ENCODE peak calls at places on chromosomes 5 and 9, in five cellular contexts. One of them, this sample, is unnamed.

GRCh38 chr9:72315089-72315509 is 49.9 kb downstream of the ZFAND5 start:
- DNase-seq in ovary: peak; percentile 82
- DNase-seq in AG04450: no peak
- DNase-seq in retinal pigment epithelial cell: peak; percentile 77
- DNase-seq in H1: no peak
- DNase-seq in this sample: no peak

GRCh38 chr9:125525846-125526619 is 181.0 kb downstream of the MAPKAP1 start:
- DNase-seq in retinal pigment epithelial cell: no peak
- DNase-seq in ovary: no peak
- DNase-seq in AG04450: peak; percentile 76
- DNase-seq in H1: no peak
- DNase-seq in this sample: no peak

GRCh38 chr9:130774183-130774582 is 60.9 kb upstream of the ABL1 start:
- DNase-seq in retinal pigment epithelial cell: no peak
- DNase-seq in ovary: no peak
- DNase-seq in AG04450: no peak
- DNase-seq in H1: no peak
- DNase-seq in this sample: no peak

GRCh38 chr9:23382418-23382817 is 443.6 kb downstream of the ELAVL2 start:
- DNase-seq in retinal pigment epithelial cell: no peak
- DNase-seq in H1: no peak
- DNase-seq in ovary: no peak
- DNase-seq in AG04450: no peak
- DNase-seq in this sample: no peak

GRCh38 chr9:82991684-82992083 is 71.3 kb downstream of the RASEF start:
- DNase-seq in ovary: no peak
- DNase-seq in H1: no peak
- DNase-seq in AG04450: no peak
- DNase-seq in retinal pigment epithelial cell: no peak
- DNase-seq in this sample: no peak

GRCh38 chr9:136595245-136596218 is 49.7 kb upstream of the NOTCH1 start:
- DNase-seq in ovary: no peak
- DNase-seq in H1: no peak
- DNase-seq in retinal pigment epithelial cell: no peak
- DNase-seq in AG04450: no peak
- DNase-seq in this sample: no peak

GRCh38 chr5:145697251-145698016 is 137.7 kb downstream of the PRELID2 start:
- DNase-seq in retinal pigment epithelial cell: no peak
- DNase-seq in AG04450: peak; percentile 1
- DNase-seq in H1: no peak
- DNase-seq in ovary: no peak
- DNase-seq in this sample: peak; percentile 29

GRCh38 chr5:146188358-146188757 is 5.9 kb upstream of the LARS1 start:
- DNase-seq in AG04450: peak; percentile 21
- DNase-seq in retinal pigment epithelial cell: no peak
- DNase-seq in ovary: no peak
- DNase-seq in H1: no peak
- DNase-seq in this sample: no peak

GRCh38 chr5:36502608-36503007 is 103.8 kb upstream of the SLC1A3 start:
- DNase-seq in AG04450: peak; percentile 90
- DNase-seq in H1: no peak
- DNase-seq in ovary: no peak
- DNase-seq in retinal pigment epithelial cell: peak; percentile 78
- DNase-seq in this sample: no peak

GRCh38 chr9:13049223-13049622 is 230.3 kb downstream of the MPDZ start:
- DNase-seq in H1: no peak
- DNase-seq in ovary: no peak
- DNase-seq in AG04450: no peak
- DNase-seq in retinal pigment epithelial cell: no peak
- DNase-seq in this sample: no peak

GRCh38 chr9:132571806-132572600 is 10.4 kb upstream of the BARHL1 start:
- DNase-seq in ovary: no peak
- DNase-seq in AG04450: no peak
- DNase-seq in H1: no peak
- DNase-seq in retinal pigment epithelial cell: no peak
- DNase-seq in this sample: no peak

GRCh38 chr5:125485003-125485641 is 738.7 kb upstream of the ZNF608 start:
- DNase-seq in ovary: no peak
- DNase-seq in AG04450: peak; percentile 94
- DNase-seq in H1: no peak
- DNase-seq in retinal pigment epithelial cell: peak; percentile 93
- DNase-seq in this sample: no peak

GRCh38 chr5:55694152-55694830 is 17.8 kb downstream of the SLC38A9 start:
- DNase-seq in AG04450: no peak
- DNase-seq in H1: no peak
- DNase-seq in retinal pigment epithelial cell: no peak
- DNase-seq in ovary: no peak
- DNase-seq in this sample: no peak

GRCh38 chr5:176837707-176838115 is 27.4 kb downstream of the UNC5A start:
- DNase-seq in AG04450: peak; percentile 53
- DNase-seq in H1: peak; percentile 95
- DNase-seq in retinal pigment epithelial cell: peak; percentile 54
- DNase-seq in ovary: peak; percentile 93
- DNase-seq in this sample: peak; percentile 98

GRCh38 chr9:129822825-129823162 is 1.1 kb downstream of the TOR1A start:
- DNase-seq in AG04450: no peak
- DNase-seq in ovary: no peak
- DNase-seq in H1: no peak
- DNase-seq in retinal pigment epithelial cell: no peak
- DNase-seq in this sample: no peak

GRCh38 chr5:74643160-74643562 is 2.6 kb upstream of the ENC1 start:
- DNase-seq in AG04450: peak; percentile 61
- DNase-seq in retinal pigment epithelial cell: peak; percentile 92
- DNase-seq in ovary: no peak
- DNase-seq in H1: no peak
- DNase-seq in this sample: no peak

GRCh38 chr5:122471031-122471751 is 159.2 kb downstream of the SNCAIP start:
- DNase-seq in retinal pigment epithelial cell: no peak
- DNase-seq in AG04450: no peak
- DNase-seq in ovary: no peak
- DNase-seq in H1: no peak
- DNase-seq in this sample: no peak

GRCh38 chr5:2736872-2737271 is 14.6 kb downstream of the IRX2 start:
- DNase-seq in AG04450: no peak
- DNase-seq in H1: peak; percentile 17
- DNase-seq in retinal pigment epithelial cell: no peak
- DNase-seq in ovary: no peak
- DNase-seq in this sample: no peak

GRCh38 chr5:171589461-171589860 is 170.0 kb downstream of the FGF18 start:
- DNase-seq in retinal pigment epithelial cell: no peak
- DNase-seq in ovary: no peak
- DNase-seq in AG04450: no peak
- DNase-seq in H1: peak; percentile 35
- DNase-seq in this sample: no peak

GRCh38 chr9:121744002-121744686 is 92.7 kb downstream of the DAB2IP start:
- DNase-seq in ovary: peak; percentile 67
- DNase-seq in retinal pigment epithelial cell: no peak
- DNase-seq in AG04450: no peak
- DNase-seq in H1: no peak
- DNase-seq in this sample: no peak

GRCh38 chr9:91771027-91771426 is 179.0 kb downstream of the ROR2 start:
- DNase-seq in ovary: peak; percentile 80
- DNase-seq in AG04450: peak; percentile 92
- DNase-seq in H1: no peak
- DNase-seq in retinal pigment epithelial cell: peak; percentile 46
- DNase-seq in this sample: no peak
- TF ChIP-seq CTCF in ovary: peak; percentile 41
- TF ChIP-seq CTCF in AG04450: peak; percentile 75
- TF ChIP-seq CTCF in H1: peak; percentile 53
- TF ChIP-seq CTCF in retinal pigment epithelial cell: peak; percentile 60
- TF ChIP-seq CTCF in this sample: peak; percentile 10

GRCh38 chr9:109401169-109401989 is 80.5 kb upstream of the EPB41L4B start:
- DNase-seq in retinal pigment epithelial cell: peak; percentile 18
- DNase-seq in ovary: peak; percentile 43
- DNase-seq in AG04450: no peak
- DNase-seq in H1: peak; percentile 87
- DNase-seq in this sample: peak; percentile 74
- TF ChIP-seq CTCF in retinal pigment epithelial cell: peak; percentile 82
- TF ChIP-seq CTCF in ovary: peak; percentile 33
- TF ChIP-seq CTCF in AG04450: peak; percentile 64
- TF ChIP-seq CTCF in H1: peak; percentile 90
- TF ChIP-seq CTCF in this sample: peak; percentile 93

GRCh38 chr9:86288501-86288900 is 6.2 kb upstream of the ISCA1 start:
- DNase-seq in retinal pigment epithelial cell: no peak
- DNase-seq in H1: no peak
- DNase-seq in ovary: no peak
- DNase-seq in AG04450: no peak
- DNase-seq in this sample: no peak

GRCh38 chr9:86282979-86283535 is 719 bp upstream of the ISCA1 start:
- DNase-seq in retinal pigment epithelial cell: peak; percentile 83
- DNase-seq in ovary: no peak
- DNase-seq in H1: no peak
- DNase-seq in AG04450: peak; percentile 52
- DNase-seq in this sample: no peak

GRCh38 chr9:86286278-86286677 is 3.9 kb upstream of the ISCA1 start:
- DNase-seq in H1: no peak
- DNase-seq in AG04450: no peak
- DNase-seq in ovary: no peak
- DNase-seq in retinal pigment epithelial cell: no peak
- DNase-seq in this sample: no peak

GRCh38 chr9:86285247-86285646 is 2.9 kb upstream of the ISCA1 start:
- DNase-seq in AG04450: no peak
- DNase-seq in H1: no peak
- DNase-seq in retinal pigment epithelial cell: no peak
- DNase-seq in ovary: no peak
- DNase-seq in this sample: no peak

GRCh38 chr9:86287013-86287412 is 4.7 kb upstream of the ISCA1 start:
- DNase-seq in retinal pigment epithelial cell: no peak
- DNase-seq in ovary: no peak
- DNase-seq in H1: no peak
- DNase-seq in AG04450: no peak
- DNase-seq in this sample: peak; percentile 47
- TF ChIP-seq CTCF in retinal pigment epithelial cell: peak; percentile 57
- TF ChIP-seq CTCF in ovary: no peak
- TF ChIP-seq CTCF in H1: peak; percentile 38
- TF ChIP-seq CTCF in AG04450: peak; percentile 50
- TF ChIP-seq CTCF in this sample: peak; percentile 31

GRCh38 chr5:113337515-113338140 is 97.2 kb downstream of the TSSK1B start:
- DNase-seq in retinal pigment epithelial cell: no peak
- DNase-seq in AG04450: no peak
- DNase-seq in ovary: no peak
- DNase-seq in H1: no peak
- DNase-seq in this sample: no peak

GRCh38 chr5:113336975-113337374 is 97.8 kb downstream of the TSSK1B start:
- DNase-seq in retinal pigment epithelial cell: peak; percentile 15
- DNase-seq in H1: peak; percentile 55
- DNase-seq in ovary: no peak
- DNase-seq in AG04450: no peak
- DNase-seq in this sample: peak; percentile 30

GRCh38 chr5:113338628-113339027 is 96.2 kb downstream of the TSSK1B start:
- DNase-seq in H1: no peak
- DNase-seq in AG04450: no peak
- DNase-seq in retinal pigment epithelial cell: no peak
- DNase-seq in ovary: no peak
- DNase-seq in this sample: no peak

GRCh38 chr5:113343343-113343742 is 91.4 kb downstream of the TSSK1B start:
- DNase-seq in ovary: no peak
- DNase-seq in AG04450: no peak
- DNase-seq in H1: no peak
- DNase-seq in retinal pigment epithelial cell: no peak
- DNase-seq in this sample: no peak

DNA sequence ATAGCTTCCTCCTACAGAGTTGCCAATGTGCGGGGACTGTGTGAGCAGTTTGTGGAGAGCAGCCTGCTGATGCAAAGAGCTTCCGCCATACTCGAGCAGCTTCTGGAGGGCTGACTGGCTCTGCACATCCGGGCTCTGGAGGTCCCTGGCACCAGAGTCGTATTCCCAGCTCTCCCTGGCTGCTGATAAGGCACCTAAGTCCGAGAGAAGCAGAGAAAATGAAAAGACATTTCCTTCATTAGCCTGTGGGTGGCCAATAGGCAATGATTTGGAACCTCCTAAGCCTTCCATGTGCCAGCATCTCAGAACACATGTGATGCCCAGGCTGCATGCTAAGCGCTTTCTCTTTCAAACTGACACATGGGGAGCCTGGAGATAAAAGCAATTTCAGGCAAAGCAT is 94.3 kb downstream of the TSSK1B start:
- DNase-seq in AG04450: no peak
- DNase-seq in ovary: no peak
- DNase-seq in retinal pigment epithelial cell: no peak
- DNase-seq in H1: no peak
- DNase-seq in this sample: no peak
- TF ChIP-seq CTCF in AG04450: no peak
- TF ChIP-seq CTCF in ovary: no peak
- TF ChIP-seq CTCF in retinal pigment epithelial cell: no peak
- TF ChIP-seq CTCF in H1: no peak
- TF ChIP-seq CTCF in this sample: no peak

GRCh38 chr9:117411547-117411946 is 3.3 kb downstream of the ASTN2 start:
- DNase-seq in H1: peak; percentile 86
- DNase-seq in ovary: no peak
- DNase-seq in AG04450: no peak
- DNase-seq in retinal pigment epithelial cell: no peak
- DNase-seq in this sample: peak; percentile 79
- TF ChIP-seq CTCF in H1: peak; percentile 97
- TF ChIP-seq CTCF in ovary: no peak
- TF ChIP-seq CTCF in AG04450: peak; percentile 48
- TF ChIP-seq CTCF in retinal pigment epithelial cell: peak; percentile 72
- TF ChIP-seq CTCF in this sample: peak; percentile 83

GRCh38 chr5:132749506-132749905 is 2.3 kb downstream of the CCNI2 start:
- DNase-seq in H1: peak; percentile 26
- DNase-seq in ovary: no peak
- DNase-seq in retinal pigment epithelial cell: no peak
- DNase-seq in AG04450: no peak
- DNase-seq in this sample: no peak

GRCh38 chr5:132748522-132749000 is 1.3 kb downstream of the CCNI2 start:
- DNase-seq in H1: no peak
- DNase-seq in AG04450: no peak
- DNase-seq in ovary: no peak
- DNase-seq in retinal pigment epithelial cell: no peak
- DNase-seq in this sample: no peak

GRCh38 chr5:132747693-132748440 is 641 bp downstream of the CCNI2 start:
- DNase-seq in retinal pigment epithelial cell: no peak
- DNase-seq in ovary: no peak
- DNase-seq in H1: peak; percentile 74
- DNase-seq in AG04450: no peak
- DNase-seq in this sample: peak; percentile 24

GRCh38 chr5:132746592-132747063 is 598 bp upstream of the CCNI2 start:
- DNase-seq in ovary: no peak
- DNase-seq in H1: no peak
- DNase-seq in AG04450: no peak
- DNase-seq in retinal pigment epithelial cell: no peak
- DNase-seq in this sample: no peak

DNA sequence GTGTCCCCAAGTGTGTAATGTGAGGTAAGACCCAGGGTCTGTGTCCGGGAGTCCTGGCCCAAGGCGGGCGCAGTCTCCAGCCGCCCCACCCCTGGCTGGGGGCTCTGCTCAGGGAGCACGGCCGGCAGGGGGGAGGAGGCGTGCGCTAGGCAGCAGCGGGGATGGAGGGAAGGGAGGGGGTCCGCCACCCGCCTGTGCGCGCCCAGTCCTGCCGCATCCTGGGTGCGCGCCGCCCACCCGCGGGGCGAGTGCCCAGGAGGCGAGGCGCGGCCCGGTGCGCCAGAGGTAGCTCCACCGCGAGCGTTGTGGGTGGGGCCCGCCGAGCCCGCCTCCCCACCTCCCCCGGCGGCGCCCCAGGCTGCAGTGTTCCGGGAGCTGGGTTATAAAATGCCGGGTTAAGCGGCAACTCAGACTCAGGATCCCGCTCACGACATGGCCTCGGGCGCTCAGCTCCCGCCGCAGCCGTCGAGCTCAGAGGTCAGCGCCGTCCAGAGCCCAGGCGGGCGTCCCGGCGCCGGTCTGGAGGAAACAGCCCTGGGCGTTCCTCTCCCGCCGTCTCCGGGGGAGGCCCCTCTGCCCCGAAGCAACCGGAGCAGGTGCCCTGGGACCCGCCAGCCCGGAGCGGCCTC is at the start of gene CCNI2:
- DNase-seq in AG04450: no peak
- DNase-seq in retinal pigment epithelial cell: no peak
- DNase-seq in ovary: no peak
- DNase-seq in H1: peak; percentile 78
- DNase-seq in this sample: peak; percentile 32
- TF ChIP-seq CTCF in AG04450: no peak
- TF ChIP-seq CTCF in retinal pigment epithelial cell: no peak
- TF ChIP-seq CTCF in ovary: no peak
- TF ChIP-seq CTCF in H1: no peak
- TF ChIP-seq CTCF in this sample: no peak

This sample was measured in endothelial cell.